ENCODE peak calls at places on chromosomes 16 and 17, in six cellular contexts. L is neural progenitor cell, Q is OCI-LY7, V is body of pancreas, F is heart left ventricle, K is Peyer's patch. Z is an unnamed sample. For H3K4me1, the result is how much of the 10 kb centered on the place peaks cover.

GRCh38 chr17:39196820-39197331 is 593 bp downstream of the CACNB1 start:
- DNase-seq in L (peak), Q (peak), V (peak), F (no peak), K (no peak), Z (no peak)

GRCh38 chr17:80151333-80151732 is 4.4 kb upstream of the EIF4A3 start:
- DNase-seq in L (no peak), Q (no peak), V (no peak), F (no peak), K (no peak), Z (no peak)

GRCh38 chr17:58084317-58084981 is 1.2 kb downstream of the DYNLL2 start:
- DNase-seq in L (peak), Q (peak), V (peak), F (no peak), K (peak), Z (no peak)

GRCh38 chr16:78096386-78096785 is 3.1 kb upstream of the WWOX start:
- DNase-seq in L (no peak), Q (no peak), V (no peak), F (no peak), K (no peak), Z (no peak)

GRCh38 chr17:68368387-68368786 is 77.1 kb downstream of the ARSG start:
- DNase-seq in L (no peak), Q (no peak), V (no peak), F (no peak), K (no peak), Z (no peak)

GRCh38 chr17:10612957-10613744 is 44.0 kb downstream of the MYH3 start:
- DNase-seq in L (no peak), Q (no peak), V (no peak), F (no peak), K (no peak), Z (no peak)

GRCh38 chr16:84390131-84390785 is 21.9 kb downstream of the ATP2C2 start:
- DNase-seq in L (no peak), Q (no peak), V (no peak), F (no peak), K (no peak), Z (no peak)

GRCh38 chr17:75384751-75385150 is 20.7 kb downstream of the GRB2 start:
- DNase-seq in L (no peak), Q (no peak), V (no peak), F (no peak), K (no peak), Z (no peak)

GRCh38 chr17:63998050-63998720 is at the start of gene PRR29:
- DNase-seq in L (peak), Q (peak), V (peak), F (peak), K (peak), Z (no peak)

GRCh38 chr16:19177111-19177747 is 9.2 kb downstream of the SYT17 start:
- DNase-seq in L (no peak), Q (no peak), V (no peak), F (no peak), K (no peak), Z (no peak)

GRCh38 chr17:55158439-55158838 is 106.3 kb upstream of the HLF start:
- DNase-seq in L (no peak), Q (no peak), V (no peak), F (no peak), K (no peak), Z (no peak)
- H3K4me1 ChIP-seq in L (under half), Q (under half), V (under half), F (under half), K (under half), Z (under half)

GRCh38 chr17:41406205-41406604 is 8.8 kb upstream of the KRT31 start:
- DNase-seq in L (peak), Q (no peak), V (no peak), F (no peak), K (no peak), Z (no peak)
- TF ChIP-seq CTCF in L (peak), Q (no peak), V (no peak), F (no peak), K (no peak), Z (no peak)

GRCh38 chr17:78125976-78126894 is 2.3 kb downstream of the TMC6 start:
- DNase-seq in L (no peak), Q (peak), V (no peak), F (peak), K (no peak), Z (no peak)
- H3K4me3 ChIP-seq in L (no peak), Q (peak), V (no peak), F (no peak), K (peak), Z (peak)

GRCh38 chr17:45296003-45296832 is 20.6 kb downstream of the MAP3K14 start:
- DNase-seq in L (no peak), Q (peak), V (no peak), F (no peak), K (peak), Z (no peak)
- H3K4me1 ChIP-seq in L (under half), Q (half or more), V (half or more), F (half or more), K (half or more), Z (half or more)

DNA sequence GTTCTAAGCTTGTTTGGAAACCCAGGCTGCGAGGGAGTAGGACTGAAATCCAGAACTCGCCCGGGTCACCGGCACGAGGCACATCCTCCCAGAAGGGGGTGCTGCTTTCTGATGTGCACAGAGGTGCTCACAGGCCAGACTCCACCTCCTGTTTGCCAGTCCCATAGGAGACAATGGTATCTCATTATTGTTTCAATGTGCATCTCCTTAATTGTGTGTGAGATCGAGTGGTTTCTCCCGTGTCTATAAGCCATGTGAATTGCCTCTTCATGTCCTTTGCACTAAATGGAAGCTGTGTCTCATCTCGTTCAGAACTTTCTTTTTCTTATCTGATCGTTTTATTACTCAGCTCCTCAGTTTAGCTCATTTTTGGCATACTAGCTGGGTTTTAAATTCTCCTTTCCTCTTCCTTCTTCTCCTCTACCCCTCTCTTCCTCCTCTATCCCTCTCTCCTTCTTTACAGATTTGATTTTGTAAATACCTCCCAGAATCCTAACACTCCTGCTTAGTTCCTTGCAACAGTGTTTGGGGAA is 32.1 kb upstream of the PRKCB start:
- DNase-seq in L (peak), Q (peak), V (peak), F (peak), K (peak), Z (no peak)
- TF ChIP-seq CTCF in L (peak), Q (peak), V (peak), F (no peak), K (peak), Z (no peak)

GRCh38 chr16:3878610-3879009 is 1.9 kb downstream of the CREBBP start:
- DNase-seq in L (no peak), Q (peak), V (no peak), F (no peak), K (no peak), Z (no peak)
- H3K4me3 ChIP-seq in L (peak), Q (peak), V (no peak), F (no peak), K (peak), Z (peak)

GRCh38 chr17:46108120-46108519 is 85.1 kb downstream of the KANSL1 start:
- DNase-seq in L (no peak), Q (no peak), V (no peak), F (no peak), K (no peak), Z (no peak)

GRCh38 chr17:46109603-46110189 is 83.5 kb downstream of the KANSL1 start:
- DNase-seq in L (no peak), Q (no peak), V (no peak), F (no peak), K (no peak), Z (no peak)

GRCh38 chr17:46106966-46107644 is 86.1 kb downstream of the KANSL1 start:
- DNase-seq in L (peak), Q (no peak), V (no peak), F (no peak), K (no peak), Z (no peak)

GRCh38 chr17:46108550-46109110 is 84.6 kb downstream of the KANSL1 start:
- DNase-seq in L (no peak), Q (no peak), V (no peak), F (no peak), K (no peak), Z (no peak)

GRCh38 chr17:46110219-46110618 is 83.0 kb downstream of the KANSL1 start:
- DNase-seq in L (no peak), Q (no peak), V (no peak), F (no peak), K (no peak), Z (no peak)
- H3K4me1 ChIP-seq in L (under half), Q (under half), V (half or more), F (under half), K (under half), Z (under half)

GRCh38 chr17:82126479-82127314 is 28.7 kb upstream of the FASN start:
- DNase-seq in L (no peak), Q (peak), V (no peak), F (no peak), K (peak), Z (no peak)

GRCh38 chr17:82127315-82127595 is 29.2 kb upstream of the FASN start:
- DNase-seq in L (no peak), Q (no peak), V (no peak), F (no peak), K (no peak), Z (no peak)

GRCh38 chr17:82128287-82128686 is 30.3 kb upstream of the FASN start:
- DNase-seq in L (no peak), Q (no peak), V (no peak), F (no peak), K (no peak), Z (no peak)

GRCh38 chr17:82127704-82128103 is 29.7 kb upstream of the FASN start:
- DNase-seq in L (no peak), Q (no peak), V (no peak), F (no peak), K (no peak), Z (no peak)

GRCh38 chr17:82129095-82129494 is 31.1 kb upstream of the FASN start:
- DNase-seq in L (no peak), Q (no peak), V (no peak), F (no peak), K (no peak), Z (no peak)
- TF ChIP-seq CTCF in L (peak), Q (peak), V (no peak), F (no peak), K (no peak), Z (no peak)

DNA sequence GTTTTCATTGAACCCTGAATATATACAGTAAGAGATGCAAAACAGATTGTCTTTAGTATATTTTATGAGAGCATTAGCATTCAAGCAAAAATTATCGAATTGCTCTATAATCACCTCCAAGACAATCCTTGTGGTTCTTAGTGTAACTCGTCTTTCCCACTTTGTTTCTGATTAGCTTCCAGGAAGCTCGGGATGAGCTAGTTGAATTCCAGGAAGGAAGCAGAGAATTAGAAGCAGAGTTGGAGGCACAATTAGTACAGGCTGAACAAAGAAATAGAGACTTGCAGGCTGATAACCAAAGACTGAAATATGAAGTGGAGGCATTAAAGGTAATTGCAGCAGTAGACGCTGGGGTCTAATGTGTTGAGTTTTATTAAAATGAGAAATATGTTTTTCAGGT is 9.9 kb downstream of the NDEL1 start:
- DNase-seq in L (no peak), Q (no peak), V (no peak), F (no peak), K (no peak), Z (no peak)
- H3K4me3 ChIP-seq in L (no peak), Q (no peak), V (no peak), F (no peak), K (no peak), Z (no peak)

Z was measured in esophagus squamous epithelium.